ENCODE peak calls at places on chromosomes 7 and 10, in nine cellular contexts. I, A, V, C, X, U, S, Y and Q are unnamed samples.

GRCh38 chr10:82736305-82736704 is 861.3 kb downstream of the NRG3 start:
- DNase-seq in U (no peak), C (no peak), S (no peak), A (no peak), X (no peak), I (no peak), Y (no peak), V (no peak), Q (no peak)

GRCh38 chr7:134313543-134313942 is 3.2 kb downstream of the SLC35B4 start:
- DNase-seq in Y (peak; percentile 13), V (no peak), X (no peak), C (no peak), A (no peak), U (no peak), I (no peak), S (no peak), Q (no peak)

GRCh38 chr10:18044976-18045720 is 93.4 kb downstream of the SLC39A12 start:
- DNase-seq in C (no peak), V (peak; percentile 73), S (no peak), X (no peak), Y (no peak), I (no peak), A (no peak), U (no peak), Q (peak; percentile 90)

GRCh38 chr7:157444011-157444842 is 107.4 kb downstream of the DNAJB6 start:
- DNase-seq in Y (no peak), S (no peak), I (no peak), C (no peak), V (no peak), X (no peak), A (no peak), U (peak; percentile 27), Q (no peak)

GRCh38 chr10:6314620-6315205 is 112.0 kb downstream of the PFKFB3 start:
- DNase-seq in A (no peak), I (no peak), X (no peak), Y (no peak), C (no peak), U (no peak), S (no peak), V (no peak), Q (no peak)

GRCh38 chr10:14173706-14174594 is 156.8 kb downstream of the FRMD4A start:
- DNase-seq in S (no peak), C (no peak), V (peak; percentile 44), Y (peak; percentile 24), I (peak; percentile 43), U (no peak), X (no peak), A (no peak), Q (no peak)

GRCh38 chr10:127990846-127991542 is 84.1 kb downstream of the PTPRE start:
- DNase-seq in I (no peak), S (no peak), A (no peak), V (peak; percentile 88), X (peak; percentile 41), C (no peak), Y (no peak), U (no peak), Q (no peak)

GRCh38 chr7:70569335-70569819 is 562.6 kb upstream of the GALNT17 start:
- DNase-seq in Y (no peak), S (peak; percentile 46), C (no peak), U (no peak), A (no peak), V (no peak), X (no peak), I (no peak), Q (no peak)

GRCh38 chr7:95859434-95859833 is 87.1 kb downstream of the DYNC1I1 start:
- DNase-seq in Y (no peak), I (no peak), C (no peak), X (no peak), S (no peak), V (peak; percentile 87), A (no peak), U (no peak), Q (no peak)

GRCh38 chr7:18420758-18421157 is 74.8 kb upstream of the HDAC9 start:
- DNase-seq in V (no peak), X (no peak), S (no peak), U (no peak), Y (no peak), A (no peak), C (no peak), I (no peak), Q (no peak)